ENCODE peak calls at places on chromosomes 13 and 19, in seven cellular contexts. O is GM12892; I is nucleus accumbens; X is stimulated activated CD4-positive, alpha-beta T cell treated with anti-CD3 and anti-CD28 coated beads, Interleukin-12 subunit alpha, Interleukin-12 subunit beta, amount 100 ng/mL, for 4 hours; M is Right ventricle myocardium superior; N is C1 segment of cervical spinal cord; T is NAMALWA. B is an unnamed sample.
A peak's percentile ranks its signal among the peaks of the same experiment; 100 is the strongest.

GRCh38 chr13:27338816-27339215 is 68.2 kb downstream of the RASL11A start:
- DNase-seq in O (no peak), I (no peak), X (no peak), M (no peak), N (no peak), T (peak; percentile 66), B (no peak)

GRCh38 chr13:45518525-45519235 is 53.9 kb downstream of the COG3 start:
- DNase-seq in O (no peak), I (no peak), X (no peak), M (no peak), N (no peak), T (no peak), B (no peak)

GRCh38 chr13:104314926-104315535 is 1248.8 kb upstream of the SLC10A2 start:
- DNase-seq in O (no peak), I (no peak), X (no peak), M (no peak), N (no peak), T (no peak), B (no peak)

GRCh38 chr19:18231775-18232174 is 5.5 kb upstream of the PDE4C start:
- DNase-seq in O (no peak), I (no peak), X (no peak), M (no peak), N (no peak), T (no peak), B (no peak)

GRCh38 chr19:40322951-40323615 is 25.1 kb downstream of the C19orf47 start:
- DNase-seq in O (no peak), I (no peak), X (no peak), M (no peak), N (no peak), T (no peak), B (no peak)

GRCh38 chr13:54805743-54806142 is 1777.1 kb downstream of the OLFM4 start:
- DNase-seq in O (no peak), I (no peak), X (no peak), M (no peak), N (no peak), T (no peak), B (no peak)

GRCh38 chr19:30799854-30800755 is 427.9 kb downstream of the ZNF536 start:
- DNase-seq in O (peak; percentile 29), I (peak; percentile 6), X (peak; percentile 11), M (peak; percentile 70), N (no peak), T (peak; percentile 43), B (no peak)

GRCh38 chr19:39363909-39364457 is 21.8 kb downstream of the SAMD4B start:
- DNase-seq in O (no peak), I (peak; percentile 82), X (no peak), M (peak; percentile 72), N (peak; percentile 58), T (peak; percentile 44), B (no peak)

GRCh38 chr19:2282062-2282861 is at the start of gene PEAK3:
- DNase-seq in O (no peak), I (peak; percentile 28), X (no peak), M (peak; percentile 91), N (no peak), T (no peak), B (no peak)

GRCh38 chr13:114106526-114106925 is 25.9 kb downstream of the RASA3 start:
- DNase-seq in O (no peak), I (no peak), X (no peak), M (peak; percentile 13), N (no peak), T (no peak), B (no peak)

GRCh38 chr13:99895428-99895998 is 76.1 kb downstream of the ZIC5 start:
- DNase-seq in O (no peak), I (no peak), X (peak; percentile 8), M (no peak), N (no peak), T (no peak), B (no peak)

GRCh38 chr13:85373322-85373721 is 425.9 kb downstream of the SLITRK6 start:
- DNase-seq in O (no peak), I (no peak), X (no peak), M (no peak), N (no peak), T (no peak), B (no peak)

GRCh38 chr19:33988601-33989000 is 183.7 kb upstream of the LSM14A start:
- DNase-seq in O (no peak), I (no peak), X (no peak), M (no peak), N (no peak), T (no peak), B (no peak)

GRCh38 chr19:35641515-35642151 is at the start of gene ETV2:
- DNase-seq in O (no peak), I (no peak), X (peak; percentile 33), M (no peak), N (no peak), T (peak; percentile 32), B (peak; percentile 40)

GRCh38 chr13:112077729-112078128 is 10.8 kb downstream of the SOX1 start:
- DNase-seq in O (no peak), I (no peak), X (no peak), M (no peak), N (no peak), T (no peak), B (no peak)

GRCh38 chr13:23928985-23929384 is 31.7 kb upstream of the C1QTNF9B start:
- DNase-seq in O (no peak), I (no peak), X (no peak), M (no peak), N (no peak), T (no peak), B (no peak)

GRCh38 chr13:41942462-41943094 is 18.3 kb downstream of the VWA8 start:
- DNase-seq in O (no peak), I (no peak), X (no peak), M (no peak), N (no peak), T (peak; percentile 19), B (no peak)